ENCODE peak calls at places on chromosomes 12 and 14, in six cellular contexts. One of them, this sample, is unnamed.

GRCh38 chr12:119869720-119870119 is 7.4 kb downstream of the CIT start:
- DNase-seq in PC-3: peak; percentile 80
- DNase-seq in thyroid gland: no peak
- DNase-seq in astrocyte of the spinal cord: peak; percentile 84
- DNase-seq in fibroblast of villous mesenchyme: peak; percentile 73
- DNase-seq in foreskin fibroblast: peak; percentile 98
- DNase-seq in this sample: peak; percentile 97

GRCh38 chr14:100708349-100709217 is 18.1 kb upstream of the DLK1 start:
- DNase-seq in PC-3: peak; percentile 84
- DNase-seq in thyroid gland: peak; percentile 78
- DNase-seq in astrocyte of the spinal cord: peak; percentile 34
- DNase-seq in fibroblast of villous mesenchyme: peak; percentile 94
- DNase-seq in foreskin fibroblast: peak; percentile 21
- DNase-seq in this sample: no peak

GRCh38 chr12:84329933-84330332 is 582.7 kb downstream of the SLC6A15 start:
- DNase-seq in PC-3: peak; percentile 73
- DNase-seq in thyroid gland: no peak
- DNase-seq in astrocyte of the spinal cord: no peak
- DNase-seq in fibroblast of villous mesenchyme: no peak
- DNase-seq in foreskin fibroblast: peak; percentile 19
- DNase-seq in this sample: no peak

GRCh38 chr12:119748512-119748911 is 80.6 kb downstream of the PRKAB1 start:
- DNase-seq in PC-3: peak; percentile 22
- DNase-seq in thyroid gland: no peak
- DNase-seq in astrocyte of the spinal cord: peak; percentile 22
- DNase-seq in fibroblast of villous mesenchyme: no peak
- DNase-seq in foreskin fibroblast: no peak
- DNase-seq in this sample: peak; percentile 17

GRCh38 chr14:103898204-103898603 is 30.1 kb upstream of the TDRD9 start:
- DNase-seq in PC-3: no peak
- DNase-seq in thyroid gland: no peak
- DNase-seq in astrocyte of the spinal cord: no peak
- DNase-seq in fibroblast of villous mesenchyme: no peak
- DNase-seq in foreskin fibroblast: no peak
- DNase-seq in this sample: no peak

GRCh38 chr14:92452471-92452870 is 61.1 kb upstream of the RIN3 start:
- DNase-seq in PC-3: no peak
- DNase-seq in thyroid gland: no peak
- DNase-seq in astrocyte of the spinal cord: no peak
- DNase-seq in fibroblast of villous mesenchyme: no peak
- DNase-seq in foreskin fibroblast: no peak
- DNase-seq in this sample: no peak

GRCh38 chr14:99245541-99246511 is 26.2 kb downstream of the BCL11B start:
- DNase-seq in PC-3: no peak
- DNase-seq in thyroid gland: peak; percentile 86
- DNase-seq in astrocyte of the spinal cord: no peak
- DNase-seq in fibroblast of villous mesenchyme: no peak
- DNase-seq in foreskin fibroblast: no peak
- DNase-seq in this sample: no peak

GRCh38 chr12:105705765-105706164 is 375.3 kb downstream of the C12orf75 start:
- DNase-seq in PC-3: peak; percentile 61
- DNase-seq in thyroid gland: peak; percentile 50
- DNase-seq in astrocyte of the spinal cord: peak; percentile 72
- DNase-seq in fibroblast of villous mesenchyme: peak; percentile 75
- DNase-seq in foreskin fibroblast: peak; percentile 68
- DNase-seq in this sample: peak; percentile 81

GRCh38 chr12:52221912-52222457 is 11.1 kb upstream of the KRT7 start:
- DNase-seq in PC-3: peak; percentile 82
- DNase-seq in thyroid gland: peak; percentile 71
- DNase-seq in astrocyte of the spinal cord: no peak
- DNase-seq in fibroblast of villous mesenchyme: no peak
- DNase-seq in foreskin fibroblast: peak; percentile 70
- DNase-seq in this sample: peak; percentile 63

GRCh38 chr14:105199093-105199492 is 18.0 kb upstream of the NUDT14 start:
- DNase-seq in PC-3: no peak
- DNase-seq in thyroid gland: no peak
- DNase-seq in astrocyte of the spinal cord: peak; percentile 27
- DNase-seq in fibroblast of villous mesenchyme: peak; percentile 54
- DNase-seq in foreskin fibroblast: no peak
- DNase-seq in this sample: peak; percentile 58

GRCh38 chr12:124496584-124496983 is 70.8 kb downstream of the NCOR2 start:
- DNase-seq in PC-3: peak; percentile 13
- DNase-seq in thyroid gland: no peak
- DNase-seq in astrocyte of the spinal cord: no peak
- DNase-seq in fibroblast of villous mesenchyme: no peak
- DNase-seq in foreskin fibroblast: no peak
- DNase-seq in this sample: peak; percentile 48

GRCh38 chr12:121582583-121583333 is 1.9 kb upstream of the KDM2B start:
- DNase-seq in PC-3: peak; percentile 53
- DNase-seq in thyroid gland: peak; percentile 23
- DNase-seq in astrocyte of the spinal cord: no peak
- DNase-seq in fibroblast of villous mesenchyme: no peak
- DNase-seq in foreskin fibroblast: peak; percentile 41
- DNase-seq in this sample: peak; percentile 39

GRCh38 chr12:50985322-50985721 is 33.0 kb downstream of the HIGD1C start:
- DNase-seq in PC-3: peak; percentile 19
- DNase-seq in thyroid gland: no peak
- DNase-seq in astrocyte of the spinal cord: peak; percentile 54
- DNase-seq in fibroblast of villous mesenchyme: peak; percentile 78
- DNase-seq in foreskin fibroblast: peak; percentile 88
- DNase-seq in this sample: peak; percentile 79

GRCh38 chr12:57525615-57526383 is 3.2 kb downstream of the MBD6 start:
- DNase-seq in PC-3: no peak
- DNase-seq in thyroid gland: no peak
- DNase-seq in astrocyte of the spinal cord: no peak
- DNase-seq in fibroblast of villous mesenchyme: no peak
- DNase-seq in foreskin fibroblast: no peak
- DNase-seq in this sample: no peak

GRCh38 chr12:916240-916639 is 33.3 kb downstream of the RAD52 start:
- DNase-seq in PC-3: no peak
- DNase-seq in thyroid gland: peak; percentile 78
- DNase-seq in astrocyte of the spinal cord: no peak
- DNase-seq in fibroblast of villous mesenchyme: no peak
- DNase-seq in foreskin fibroblast: no peak
- DNase-seq in this sample: no peak

GRCh38 chr14:73049428-73049827 is 8.9 kb upstream of the RBM25 start:
- DNase-seq in PC-3: no peak
- DNase-seq in thyroid gland: no peak
- DNase-seq in astrocyte of the spinal cord: no peak
- DNase-seq in fibroblast of villous mesenchyme: peak; percentile 72
- DNase-seq in foreskin fibroblast: peak; percentile 69
- DNase-seq in this sample: no peak

GRCh38 chr14:34650786-34651584 is 21.0 kb upstream of the SNX6 start:
- DNase-seq in PC-3: peak; percentile 88
- DNase-seq in thyroid gland: no peak
- DNase-seq in astrocyte of the spinal cord: peak; percentile 99
- DNase-seq in fibroblast of villous mesenchyme: peak; percentile 99
- DNase-seq in foreskin fibroblast: peak; percentile 99
- DNase-seq in this sample: peak; percentile 99

GRCh38 chr12:113766133-113766879 is 199.8 kb downstream of the RBM19 start:
- DNase-seq in PC-3: no peak
- DNase-seq in thyroid gland: no peak
- DNase-seq in astrocyte of the spinal cord: no peak
- DNase-seq in fibroblast of villous mesenchyme: no peak
- DNase-seq in foreskin fibroblast: no peak
- DNase-seq in this sample: no peak

GRCh38 chr14:91399868-91400640 is 17.6 kb downstream of the CCDC88C start:
- DNase-seq in PC-3: no peak
- DNase-seq in thyroid gland: no peak
- DNase-seq in astrocyte of the spinal cord: no peak
- DNase-seq in fibroblast of villous mesenchyme: no peak
- DNase-seq in foreskin fibroblast: no peak
- DNase-seq in this sample: no peak

GRCh38 chr12:129681830-129682229 is 222.0 kb downstream of the TMEM132D start:
- DNase-seq in PC-3: no peak
- DNase-seq in thyroid gland: no peak
- DNase-seq in astrocyte of the spinal cord: no peak
- DNase-seq in fibroblast of villous mesenchyme: no peak
- DNase-seq in foreskin fibroblast: no peak
- DNase-seq in this sample: no peak

GRCh38 chr12:131312793-131313545 is 359.3 kb downstream of the ADGRD1 start:
- DNase-seq in PC-3: no peak
- DNase-seq in thyroid gland: no peak
- DNase-seq in astrocyte of the spinal cord: no peak
- DNase-seq in fibroblast of villous mesenchyme: no peak
- DNase-seq in foreskin fibroblast: no peak
- DNase-seq in this sample: no peak

GRCh38 chr12:57236224-57236924 is 6.9 kb downstream of the SHMT2 start:
- DNase-seq in PC-3: no peak
- DNase-seq in thyroid gland: no peak
- DNase-seq in astrocyte of the spinal cord: no peak
- DNase-seq in fibroblast of villous mesenchyme: no peak
- DNase-seq in foreskin fibroblast: peak; percentile 29
- DNase-seq in this sample: no peak

GRCh38 chr12:109899783-109900751 is at the start of gene TCHP:
- DNase-seq in PC-3: peak; percentile 90
- DNase-seq in thyroid gland: peak; percentile 84
- DNase-seq in astrocyte of the spinal cord: peak; percentile 89
- DNase-seq in fibroblast of villous mesenchyme: peak; percentile 90
- DNase-seq in foreskin fibroblast: peak; percentile 96
- DNase-seq in this sample: peak; percentile 90
- TF ChIP-seq CTCF in PC-3: peak; percentile 56
- TF ChIP-seq CTCF in thyroid gland: peak; percentile 17
- TF ChIP-seq CTCF in astrocyte of the spinal cord: peak; percentile 28
- TF ChIP-seq CTCF in fibroblast of villous mesenchyme: peak; percentile 36
- TF ChIP-seq CTCF in foreskin fibroblast: peak; percentile 40
- TF ChIP-seq CTCF in this sample: peak; percentile 49

DNA sequence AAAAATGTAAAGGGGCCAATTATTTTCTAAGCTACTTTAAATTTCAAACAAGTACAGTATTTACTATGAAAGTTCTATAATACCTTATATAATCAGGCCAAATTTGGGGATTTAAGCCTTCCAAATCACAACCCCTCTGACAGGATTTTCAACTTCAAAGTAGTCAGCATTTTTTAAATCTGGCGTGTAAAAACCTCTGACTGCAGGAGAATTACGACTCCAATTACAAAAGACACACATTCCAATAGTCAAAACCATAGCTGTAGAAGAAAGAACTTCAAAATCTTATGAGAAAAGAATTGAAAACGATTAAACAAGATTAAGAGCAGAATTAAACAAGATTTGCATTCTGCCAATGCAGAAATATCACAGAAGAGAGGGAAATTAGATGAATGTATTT is 12.7 kb downstream of the OSBPL8 start:
- DNase-seq in PC-3: no peak
- DNase-seq in thyroid gland: no peak
- DNase-seq in astrocyte of the spinal cord: no peak
- DNase-seq in fibroblast of villous mesenchyme: no peak
- DNase-seq in foreskin fibroblast: no peak
- DNase-seq in this sample: no peak
- H3K4me3 ChIP-seq in PC-3: no peak overlapping the region
- H3K4me3 ChIP-seq in thyroid gland: no peak overlapping the region
- H3K4me3 ChIP-seq in astrocyte of the spinal cord: no peak overlapping the region
- H3K4me3 ChIP-seq in fibroblast of villous mesenchyme: no peak overlapping the region
- H3K4me3 ChIP-seq in foreskin fibroblast: no peak overlapping the region
- H3K4me3 ChIP-seq in this sample: no peak overlapping the region

DNA sequence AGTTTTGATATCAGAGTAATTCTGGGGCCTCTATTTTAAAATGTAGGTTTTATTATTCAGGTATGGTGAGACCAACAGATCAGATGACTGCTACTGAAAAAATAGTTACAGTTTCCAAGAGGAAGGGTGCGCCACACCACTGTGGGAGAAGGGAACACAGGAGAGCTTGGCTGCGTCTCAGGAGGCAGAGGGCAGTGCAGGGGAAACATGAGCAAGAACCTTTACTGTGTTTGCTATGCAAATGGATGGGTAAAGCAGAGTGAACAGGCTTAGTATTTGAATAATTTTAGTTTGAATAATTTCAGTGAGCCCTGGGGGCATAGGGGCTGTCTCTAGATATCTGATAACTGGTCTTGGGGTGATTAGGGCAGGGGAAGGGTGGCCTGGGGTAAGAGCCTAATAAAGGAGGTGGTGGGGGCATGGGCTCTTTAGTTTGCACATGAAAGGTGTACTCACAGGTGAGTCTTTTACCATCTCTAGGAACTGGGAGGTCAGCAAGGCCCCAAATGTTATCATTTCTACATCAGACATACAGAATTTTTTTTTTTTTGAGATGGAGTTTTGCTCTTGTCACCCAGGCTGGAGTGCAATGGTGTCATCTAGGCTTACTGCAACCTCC is 196.8 kb upstream of the NEDD1 start:
- DNase-seq in PC-3: peak; percentile 63
- DNase-seq in thyroid gland: no peak
- DNase-seq in astrocyte of the spinal cord: no peak
- DNase-seq in fibroblast of villous mesenchyme: no peak
- DNase-seq in foreskin fibroblast: no peak
- DNase-seq in this sample: no peak
- TF ChIP-seq CTCF in PC-3: peak; percentile 54
- TF ChIP-seq CTCF in thyroid gland: no peak
- TF ChIP-seq CTCF in astrocyte of the spinal cord: no peak
- TF ChIP-seq CTCF in fibroblast of villous mesenchyme: no peak
- TF ChIP-seq CTCF in foreskin fibroblast: no peak
- TF ChIP-seq CTCF in this sample: no peak

GRCh38 chr12:104378427-104378826 is 74.9 kb downstream of the EID3 start:
- DNase-seq in PC-3: no peak
- DNase-seq in thyroid gland: no peak
- DNase-seq in astrocyte of the spinal cord: no peak
- DNase-seq in fibroblast of villous mesenchyme: no peak
- DNase-seq in foreskin fibroblast: no peak
- DNase-seq in this sample: no peak

GRCh38 chr12:104377507-104377812 is 73.9 kb downstream of the EID3 start:
- DNase-seq in PC-3: no peak
- DNase-seq in thyroid gland: no peak
- DNase-seq in astrocyte of the spinal cord: no peak
- DNase-seq in fibroblast of villous mesenchyme: no peak
- DNase-seq in foreskin fibroblast: no peak
- DNase-seq in this sample: no peak

GRCh38 chr12:104385510-104385909 is 71.2 kb upstream of the CHST11 start:
- DNase-seq in PC-3: no peak
- DNase-seq in thyroid gland: no peak
- DNase-seq in astrocyte of the spinal cord: no peak
- DNase-seq in fibroblast of villous mesenchyme: no peak
- DNase-seq in foreskin fibroblast: no peak
- DNase-seq in this sample: no peak

GRCh38 chr12:104384141-104384880 is 72.4 kb upstream of the CHST11 start:
- DNase-seq in PC-3: peak; percentile 26
- DNase-seq in thyroid gland: no peak
- DNase-seq in astrocyte of the spinal cord: no peak
- DNase-seq in fibroblast of villous mesenchyme: no peak
- DNase-seq in foreskin fibroblast: no peak
- DNase-seq in this sample: no peak

DNA sequence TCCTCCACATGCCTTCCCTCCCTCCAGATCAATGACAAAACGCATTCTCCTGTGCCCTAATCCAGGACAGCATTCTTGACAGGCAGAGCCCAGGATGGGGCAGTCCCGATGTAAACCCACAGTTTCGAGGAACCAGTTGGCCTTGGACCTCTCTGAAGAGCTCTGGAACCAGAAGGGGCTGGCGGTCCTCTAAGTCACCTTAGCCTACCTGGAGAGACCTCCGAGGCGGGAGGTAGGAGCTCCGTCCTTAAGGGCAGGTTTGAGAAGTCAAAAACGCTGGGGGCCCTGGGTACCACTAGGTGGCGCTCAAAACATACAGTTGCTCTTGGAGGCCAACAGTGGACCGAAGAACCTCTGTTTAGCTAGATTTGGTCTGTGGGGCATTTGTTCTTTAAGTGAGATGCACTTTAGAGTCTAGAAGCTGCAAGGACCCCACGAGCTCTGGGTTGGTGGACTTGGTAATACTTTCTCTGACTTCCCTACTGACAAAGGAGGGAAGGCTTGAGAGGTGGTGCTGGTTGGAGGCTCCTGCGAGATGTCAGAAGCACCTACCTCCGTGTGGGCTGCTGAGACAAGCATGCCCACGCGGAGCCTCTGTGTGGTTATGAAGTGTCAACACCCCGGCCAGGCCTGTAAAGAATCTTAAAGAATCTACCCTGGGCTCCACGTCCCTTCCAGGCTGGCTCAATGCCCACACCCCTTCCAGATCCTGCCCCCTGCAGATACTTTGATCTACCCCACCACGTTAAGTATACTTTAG is 74.8 kb upstream of the CHST11 start:
- DNase-seq in PC-3: peak; percentile 96
- DNase-seq in thyroid gland: peak; percentile 78
- DNase-seq in astrocyte of the spinal cord: peak; percentile 80
- DNase-seq in fibroblast of villous mesenchyme: peak; percentile 82
- DNase-seq in foreskin fibroblast: peak; percentile 89
- DNase-seq in this sample: peak; percentile 89
- H3K4me3 ChIP-seq in PC-3: peak overlapping the region; percentile 46
- H3K4me3 ChIP-seq in thyroid gland: no peak overlapping the region
- H3K4me3 ChIP-seq in astrocyte of the spinal cord: no peak overlapping the region
- H3K4me3 ChIP-seq in fibroblast of villous mesenchyme: no peak overlapping the region
- H3K4me3 ChIP-seq in foreskin fibroblast: peak overlapping the region; percentile 26
- H3K4me3 ChIP-seq in this sample: no peak overlapping the region